ENCODE peak calls at places on chromosomes 16 and 17, in four cellular contexts. G is thoracic aorta, I is PC-3, O is osteocyte. D is an unnamed sample.
A peak's percentile ranks its signal among the peaks of the same experiment; 100 is the strongest.

GRCh38 chr16:75256059-75256870 is 4.8 kb upstream of the BCAR1 start:
- DNase-seq in I (no peak), O (no peak), G (no peak), D (no peak)

GRCh38 chr17:35640977-35641526 is 53.9 kb downstream of the AP2B1 start:
- DNase-seq in G (no peak), O (no peak), I (no peak), D (no peak)

GRCh38 chr17:39868554-39868942 is 546 bp downstream of the ZPBP2 start:
- DNase-seq in O (no peak), G (no peak), I (no peak), D (no peak)

GRCh38 chr17:79888811-79889634 is 49.8 kb upstream of the CBX4 start:
- DNase-seq in G (no peak), O (no peak), I (no peak), D (no peak)

GRCh38 chr16:81548901-81549546 is 104.4 kb downstream of the CMIP start:
- DNase-seq in I (no peak), G (no peak), O (no peak), D (no peak)

GRCh38 chr16:66656547-66656946 is 40.0 kb downstream of the CMTM4 start:
- DNase-seq in O (no peak), G (no peak), I (no peak), D (no peak)

GRCh38 chr16:86578056-86578455 is 293 bp upstream of the FOXL1 start:
- DNase-seq in I (no peak), G (no peak), O (no peak), D (no peak)

GRCh38 chr16:85479972-85480726 is 133.0 kb upstream of the GSE1 start:
- DNase-seq in I (no peak), O (no peak), G (no peak), D (no peak)

GRCh38 chr16:30180741-30181140 is 2.7 kb upstream of the CORO1A start:
- DNase-seq in G (no peak), I (no peak), O (no peak), D (no peak)

GRCh38 chr16:57694556-57695377 is at the start of gene DRC7:
- DNase-seq in G (no peak), O (no peak), I (peak; percentile 17), D (no peak)

GRCh38 chr16:2852003-2852730 is 5.8 kb downstream of the PRSS22 start:
- DNase-seq in G (no peak), O (peak; percentile 82), I (no peak), D (no peak)

GRCh38 chr16:27408012-27408601 is 6.1 kb downstream of the IL21R start:
- DNase-seq in I (no peak), O (no peak), G (no peak), D (peak; percentile 38)

GRCh38 chr16:23835390-23836077 is at the start of gene PRKCB:
- DNase-seq in G (no peak), O (no peak), I (no peak), D (peak; percentile 22)

GRCh38 chr16:57616241-57616640 is 12.2 kb upstream of the ADGRG1 start:
- DNase-seq in O (no peak), I (no peak), G (no peak), D (no peak)

GRCh38 chr17:4536742-4537411 is 18.3 kb downstream of the MYBBP1A start:
- DNase-seq in G (no peak), O (no peak), I (no peak), D (no peak)

GRCh38 chr17:3004925-3005324 is 58.5 kb downstream of the OR1D5 start:
- DNase-seq in O (no peak), G (no peak), I (no peak), D (no peak)

GRCh38 chr17:4853195-4853762 is 20.1 kb downstream of the MINK1 start:
- DNase-seq in I (no peak), G (no peak), O (no peak), D (peak; percentile 59)

GRCh38 chr16:534856-535445 is 7.4 kb downstream of the CAPN15 start:
- DNase-seq in O (no peak), G (no peak), I (no peak), D (no peak)

GRCh38 chr17:64658931-64659330 is 3.2 kb downstream of the SMURF2 start:
- DNase-seq in O (no peak), I (peak; percentile 75), G (no peak), D (no peak)

GRCh38 chr16:26231647-26232046 is 539.9 kb downstream of the HS3ST4 start:
- DNase-seq in O (no peak), I (no peak), G (no peak), D (no peak)

GRCh38 chr17:76417499-76418143 is 33.2 kb downstream of the SPHK1 start:
- DNase-seq in O (no peak), G (no peak), I (no peak), D (peak; percentile 20)

GRCh38 chr17:73638556-73638955 is 5.7 kb downstream of the SDK2 start:
- DNase-seq in O (no peak), G (no peak), I (no peak), D (no peak)

GRCh38 chr16:76345093-76345735 is 68.0 kb downstream of the CNTNAP4 start:
- DNase-seq in I (no peak), G (no peak), O (no peak), D (peak; percentile 8)

GRCh38 chr16:26985100-26986065 is 81.3 kb upstream of the C16orf82 start:
- DNase-seq in G (no peak), I (no peak), O (no peak), D (no peak)

GRCh38 chr16:67676516-67676915 is 9.9 kb downstream of the C16orf86 start:
- DNase-seq in G (no peak), I (peak; percentile 68), O (no peak), D (peak; percentile 74)
- TF ChIP-seq CTCF in G (no peak), I (no peak), O (no peak), D (no peak)

GRCh38 chr16:31377210-31377903 is 15.8 kb upstream of the ITGAD start:
- DNase-seq in I (no peak), O (no peak), G (no peak), D (no peak)

GRCh38 chr16:31386157-31386984 is 6.8 kb upstream of the ITGAD start:
- DNase-seq in G (no peak), O (no peak), I (peak; percentile 73), D (peak; percentile 44)

GRCh38 chr16:31380201-31380600 is 12.9 kb upstream of the ITGAD start:
- DNase-seq in G (no peak), O (no peak), I (no peak), D (no peak)

GRCh38 chr16:31385680-31386079 is 7.5 kb upstream of the ITGAD start:
- DNase-seq in G (no peak), O (no peak), I (peak; percentile 38), D (peak; percentile 4)

DNA sequence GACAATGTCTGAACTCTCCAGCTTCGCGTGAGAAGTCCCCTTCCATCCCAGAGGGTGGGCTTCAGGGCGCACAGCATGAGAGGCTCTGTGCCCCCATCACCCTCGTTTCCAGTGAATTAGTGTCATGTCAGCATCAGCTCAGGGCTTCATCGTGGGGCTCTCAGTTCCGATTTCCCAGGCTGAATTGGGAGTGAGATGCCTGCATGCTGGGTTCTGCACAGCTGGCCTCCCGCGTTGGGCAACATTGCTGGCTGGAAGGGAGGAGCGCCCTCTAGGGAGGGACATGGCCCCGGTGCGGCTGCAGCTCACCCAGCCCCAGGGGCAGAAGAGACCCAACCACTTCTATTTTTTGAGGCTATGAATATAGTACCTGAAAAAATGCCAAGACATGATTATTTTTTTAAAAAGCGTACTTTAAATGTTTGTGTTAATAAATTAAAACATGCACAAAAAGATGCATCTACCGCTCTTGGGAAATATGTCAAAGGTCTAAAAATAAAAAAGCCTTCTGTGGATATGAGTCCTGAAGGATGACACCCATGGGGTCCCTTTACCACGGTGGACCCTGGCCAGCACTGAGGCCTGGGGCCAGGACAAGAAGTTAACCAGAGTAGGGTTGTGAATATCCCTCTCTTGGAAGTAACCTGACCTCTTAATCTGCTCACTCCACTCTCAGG is 10.5 kb upstream of the ITGAD start:
- DNase-seq in I (peak; percentile 44), O (no peak), G (no peak), D (peak; percentile 13)
- TF ChIP-seq CTCF in I (peak; percentile 77), O (peak; percentile 53), G (peak; percentile 26), D (peak; percentile 80)

DNA sequence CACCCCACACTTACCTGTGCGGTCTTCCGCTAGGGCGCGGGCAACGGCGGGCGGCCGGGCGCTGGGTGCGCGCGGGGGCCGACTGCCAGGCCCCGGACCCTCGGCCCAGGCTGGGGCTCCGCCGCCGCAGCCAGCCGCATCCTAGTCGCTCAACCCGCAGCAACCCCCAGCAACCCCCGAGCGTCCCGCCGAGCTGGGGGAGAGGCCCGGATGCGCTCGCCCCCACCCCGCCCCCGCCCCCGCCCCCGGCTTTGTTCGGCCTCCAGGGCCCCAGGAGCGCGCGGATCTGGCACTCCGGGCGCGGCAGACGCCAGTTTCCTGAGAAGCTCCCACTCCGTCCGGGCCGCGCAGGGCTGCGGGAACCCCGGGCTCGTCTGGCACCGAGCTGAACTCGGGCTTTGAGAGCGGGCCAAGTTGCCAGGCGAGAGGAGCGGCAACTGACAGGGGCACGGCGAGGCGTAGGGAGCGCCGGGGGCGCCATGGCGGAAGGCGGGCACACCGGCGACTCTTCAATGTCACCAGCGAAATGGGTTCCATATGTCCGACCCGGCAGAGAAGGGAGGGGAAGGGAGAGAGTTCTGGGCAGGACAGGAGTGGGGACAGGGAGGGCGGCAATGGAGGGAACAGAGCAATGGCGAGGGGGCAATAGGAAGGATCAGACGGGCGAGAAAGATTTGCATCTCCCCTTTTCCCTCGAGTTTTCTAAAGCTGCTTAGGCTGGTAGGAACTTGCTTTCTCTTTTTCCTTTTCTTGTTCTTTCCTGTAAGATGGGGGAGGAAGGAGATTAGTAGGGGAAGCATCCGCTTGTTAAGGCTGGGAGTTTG is 13.7 kb downstream of the HOXB4 start:
- DNase-seq in O (no peak), G (no peak), I (no peak), D (no peak)
- TF ChIP-seq CTCF in O (no peak), G (no peak), I (no peak), D (no peak)

GRCh38 chr17:17349724-17350106 is 46.5 kb downstream of the NT5M start:
- DNase-seq in I (no peak), G (no peak), O (no peak), D (no peak)

GRCh38 chr17:17351901-17352781 is 49.0 kb downstream of the NT5M start:
- DNase-seq in O (no peak), I (peak; percentile 47), G (no peak), D (no peak)

GRCh38 chr17:17351356-17351891 is 48.3 kb downstream of the NT5M start:
- DNase-seq in G (no peak), I (no peak), O (no peak), D (no peak)

GRCh38 chr17:17348872-17349723 is 45.9 kb downstream of the NT5M start:
- DNase-seq in O (no peak), I (no peak), G (no peak), D (no peak)

DNA sequence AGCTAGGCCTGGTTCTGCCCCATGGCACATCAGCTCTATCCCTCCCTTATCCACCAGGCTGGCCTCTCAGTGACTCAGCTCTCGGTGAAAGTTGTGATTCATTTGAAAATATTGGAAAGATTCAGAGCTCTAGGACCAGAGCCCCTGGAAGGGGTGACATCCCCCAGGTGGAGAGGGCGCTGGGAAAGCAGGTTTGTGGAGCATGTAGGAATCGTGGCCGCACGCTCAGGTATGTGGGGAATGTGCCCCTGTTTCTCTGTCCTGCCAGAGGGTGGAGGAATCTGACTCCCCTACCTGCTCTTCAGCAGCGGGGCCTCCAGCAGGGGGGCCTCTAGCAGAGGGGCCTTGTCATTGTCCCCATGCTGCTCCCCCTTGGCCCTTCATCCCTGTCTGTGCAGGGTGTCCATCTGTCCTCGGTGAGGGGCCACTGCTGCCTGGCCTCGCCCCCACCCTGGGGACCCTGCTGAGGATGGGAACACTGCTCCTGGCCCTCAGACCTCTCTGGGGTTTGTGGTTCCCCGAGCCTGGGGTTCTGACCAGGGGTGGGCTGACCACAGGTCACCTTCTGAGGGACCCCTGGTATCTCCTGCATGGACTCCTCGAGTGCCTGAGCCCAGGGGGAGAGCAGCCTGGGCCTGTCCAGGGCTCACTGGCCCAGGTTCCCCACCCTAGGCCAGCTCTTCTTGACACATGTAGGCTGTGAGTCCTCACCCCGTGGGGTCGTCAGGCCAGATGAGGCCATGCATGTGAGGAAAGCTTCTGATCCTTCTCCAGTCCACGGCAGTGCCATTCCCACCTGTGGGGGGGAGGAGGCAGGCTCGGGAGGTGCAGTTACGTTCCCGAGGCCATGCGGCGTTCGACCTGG is 47.5 kb downstream of the NT5M start:
- DNase-seq in G (no peak), O (no peak), I (peak; percentile 58), D (no peak)
- TF ChIP-seq CTCF in G (no peak), O (no peak), I (no peak), D (no peak)